ENCODE peak calls at places on chromosomes 5 and 9, in eight cellular contexts. One of them, this sample, is unnamed.

GRCh38 chr9:130554606-130555005 is 24.8 kb upstream of the FUBP3 start:
- DNase-seq in stimulated activated CD8-positive, alpha-beta memory T cell treated with anti-CD3 and anti-CD28 coated beads, Interleukin-4, amount 100 ng/mL, for 1 hour: no peak
- DNase-seq in activated CD4-positive, alpha-beta T cell treated with anti-CD3 and anti-CD28 coated beads, Interleukin-2, amount 50 U/mL, for 24 hours: no peak
- DNase-seq in effector CD4-positive, alpha-beta T cell: no peak
- DNase-seq in Calu3: no peak
- DNase-seq in aorta: peak
- DNase-seq in epithelial cell of prostate: no peak
- DNase-seq in stimulated activated naive CD8-positive, alpha-beta T cell treated with anti-CD3 and anti-CD28 coated beads, Interleukin-15, Interleukin-2, amounts not matched to agents 100 U/mL and 50 U/mL, for 24 hours: no peak
- DNase-seq in this sample: no peak

GRCh38 chr5:122713026-122713425 is 61.9 kb upstream of the SNX2 start:
- DNase-seq in epithelial cell of prostate: no peak
- DNase-seq in Calu3: no peak
- DNase-seq in stimulated activated naive CD8-positive, alpha-beta T cell treated with anti-CD3 and anti-CD28 coated beads, Interleukin-15, Interleukin-2, amounts not matched to agents 100 U/mL and 50 U/mL, for 24 hours: no peak
- DNase-seq in effector CD4-positive, alpha-beta T cell: no peak
- DNase-seq in stimulated activated CD8-positive, alpha-beta memory T cell treated with anti-CD3 and anti-CD28 coated beads, Interleukin-4, amount 100 ng/mL, for 1 hour: no peak
- DNase-seq in aorta: no peak
- DNase-seq in activated CD4-positive, alpha-beta T cell treated with anti-CD3 and anti-CD28 coated beads, Interleukin-2, amount 50 U/mL, for 24 hours: no peak
- DNase-seq in this sample: no peak

GRCh38 chr9:123893831-123894460 is 36.0 kb downstream of the DENND1A start:
- DNase-seq in stimulated activated naive CD8-positive, alpha-beta T cell treated with anti-CD3 and anti-CD28 coated beads, Interleukin-15, Interleukin-2, amounts not matched to agents 100 U/mL and 50 U/mL, for 24 hours: no peak
- DNase-seq in effector CD4-positive, alpha-beta T cell: no peak
- DNase-seq in Calu3: no peak
- DNase-seq in aorta: no peak
- DNase-seq in activated CD4-positive, alpha-beta T cell treated with anti-CD3 and anti-CD28 coated beads, Interleukin-2, amount 50 U/mL, for 24 hours: no peak
- DNase-seq in epithelial cell of prostate: no peak
- DNase-seq in stimulated activated CD8-positive, alpha-beta memory T cell treated with anti-CD3 and anti-CD28 coated beads, Interleukin-4, amount 100 ng/mL, for 1 hour: no peak
- DNase-seq in this sample: no peak

GRCh38 chr5:65893749-65894430 is 32.5 kb upstream of the ERBIN start:
- DNase-seq in stimulated activated CD8-positive, alpha-beta memory T cell treated with anti-CD3 and anti-CD28 coated beads, Interleukin-4, amount 100 ng/mL, for 1 hour: no peak
- DNase-seq in effector CD4-positive, alpha-beta T cell: no peak
- DNase-seq in aorta: no peak
- DNase-seq in stimulated activated naive CD8-positive, alpha-beta T cell treated with anti-CD3 and anti-CD28 coated beads, Interleukin-15, Interleukin-2, amounts not matched to agents 100 U/mL and 50 U/mL, for 24 hours: no peak
- DNase-seq in epithelial cell of prostate: no peak
- DNase-seq in activated CD4-positive, alpha-beta T cell treated with anti-CD3 and anti-CD28 coated beads, Interleukin-2, amount 50 U/mL, for 24 hours: no peak
- DNase-seq in Calu3: no peak
- DNase-seq in this sample: no peak

GRCh38 chr5:92613546-92613945 is 967.5 kb downstream of the NR2F1-AS1 start:
- DNase-seq in effector CD4-positive, alpha-beta T cell: no peak
- DNase-seq in aorta: no peak
- DNase-seq in Calu3: no peak
- DNase-seq in activated CD4-positive, alpha-beta T cell treated with anti-CD3 and anti-CD28 coated beads, Interleukin-2, amount 50 U/mL, for 24 hours: no peak
- DNase-seq in epithelial cell of prostate: no peak
- DNase-seq in stimulated activated naive CD8-positive, alpha-beta T cell treated with anti-CD3 and anti-CD28 coated beads, Interleukin-15, Interleukin-2, amounts not matched to agents 100 U/mL and 50 U/mL, for 24 hours: no peak
- DNase-seq in stimulated activated CD8-positive, alpha-beta memory T cell treated with anti-CD3 and anti-CD28 coated beads, Interleukin-4, amount 100 ng/mL, for 1 hour: no peak
- DNase-seq in this sample: no peak

GRCh38 chr9:22049411-22049810 is 40.3 kb upstream of the CDKN2B start:
- DNase-seq in epithelial cell of prostate: no peak
- DNase-seq in stimulated activated naive CD8-positive, alpha-beta T cell treated with anti-CD3 and anti-CD28 coated beads, Interleukin-15, Interleukin-2, amounts not matched to agents 100 U/mL and 50 U/mL, for 24 hours: no peak
- DNase-seq in activated CD4-positive, alpha-beta T cell treated with anti-CD3 and anti-CD28 coated beads, Interleukin-2, amount 50 U/mL, for 24 hours: no peak
- DNase-seq in aorta: no peak
- DNase-seq in effector CD4-positive, alpha-beta T cell: no peak
- DNase-seq in Calu3: no peak
- DNase-seq in stimulated activated CD8-positive, alpha-beta memory T cell treated with anti-CD3 and anti-CD28 coated beads, Interleukin-4, amount 100 ng/mL, for 1 hour: no peak
- DNase-seq in this sample: no peak

GRCh38 chr5:132258102-132259060 is 885 bp downstream of the PDLIM4 start:
- DNase-seq in epithelial cell of prostate: no peak
- DNase-seq in stimulated activated naive CD8-positive, alpha-beta T cell treated with anti-CD3 and anti-CD28 coated beads, Interleukin-15, Interleukin-2, amounts not matched to agents 100 U/mL and 50 U/mL, for 24 hours: no peak
- DNase-seq in aorta: peak
- DNase-seq in effector CD4-positive, alpha-beta T cell: no peak
- DNase-seq in activated CD4-positive, alpha-beta T cell treated with anti-CD3 and anti-CD28 coated beads, Interleukin-2, amount 50 U/mL, for 24 hours: no peak
- DNase-seq in stimulated activated CD8-positive, alpha-beta memory T cell treated with anti-CD3 and anti-CD28 coated beads, Interleukin-4, amount 100 ng/mL, for 1 hour: no peak
- DNase-seq in Calu3: no peak
- DNase-seq in this sample: no peak

GRCh38 chr5:96661101-96661840 is 905 bp upstream of the CAST start:
- DNase-seq in epithelial cell of prostate: no peak
- DNase-seq in effector CD4-positive, alpha-beta T cell: peak
- DNase-seq in stimulated activated naive CD8-positive, alpha-beta T cell treated with anti-CD3 and anti-CD28 coated beads, Interleukin-15, Interleukin-2, amounts not matched to agents 100 U/mL and 50 U/mL, for 24 hours: peak
- DNase-seq in activated CD4-positive, alpha-beta T cell treated with anti-CD3 and anti-CD28 coated beads, Interleukin-2, amount 50 U/mL, for 24 hours: peak
- DNase-seq in Calu3: peak
- DNase-seq in stimulated activated CD8-positive, alpha-beta memory T cell treated with anti-CD3 and anti-CD28 coated beads, Interleukin-4, amount 100 ng/mL, for 1 hour: no peak
- DNase-seq in aorta: no peak
- DNase-seq in this sample: peak

GRCh38 chr5:157543825-157544622 is 31.6 kb downstream of the ADAM19 start:
- DNase-seq in activated CD4-positive, alpha-beta T cell treated with anti-CD3 and anti-CD28 coated beads, Interleukin-2, amount 50 U/mL, for 24 hours: no peak
- DNase-seq in epithelial cell of prostate: no peak
- DNase-seq in stimulated activated naive CD8-positive, alpha-beta T cell treated with anti-CD3 and anti-CD28 coated beads, Interleukin-15, Interleukin-2, amounts not matched to agents 100 U/mL and 50 U/mL, for 24 hours: no peak
- DNase-seq in stimulated activated CD8-positive, alpha-beta memory T cell treated with anti-CD3 and anti-CD28 coated beads, Interleukin-4, amount 100 ng/mL, for 1 hour: no peak
- DNase-seq in effector CD4-positive, alpha-beta T cell: no peak
- DNase-seq in aorta: no peak
- DNase-seq in Calu3: no peak
- DNase-seq in this sample: no peak

GRCh38 chr9:27352457-27353188 is 55.7 kb upstream of the EQTN start:
- DNase-seq in stimulated activated naive CD8-positive, alpha-beta T cell treated with anti-CD3 and anti-CD28 coated beads, Interleukin-15, Interleukin-2, amounts not matched to agents 100 U/mL and 50 U/mL, for 24 hours: peak
- DNase-seq in stimulated activated CD8-positive, alpha-beta memory T cell treated with anti-CD3 and anti-CD28 coated beads, Interleukin-4, amount 100 ng/mL, for 1 hour: no peak
- DNase-seq in activated CD4-positive, alpha-beta T cell treated with anti-CD3 and anti-CD28 coated beads, Interleukin-2, amount 50 U/mL, for 24 hours: no peak
- DNase-seq in effector CD4-positive, alpha-beta T cell: no peak
- DNase-seq in aorta: no peak
- DNase-seq in Calu3: no peak
- DNase-seq in epithelial cell of prostate: no peak
- DNase-seq in this sample: peak

GRCh38 chr5:463952-464351 is 21.0 kb downstream of the EXOC3 start:
- DNase-seq in Calu3: no peak
- DNase-seq in activated CD4-positive, alpha-beta T cell treated with anti-CD3 and anti-CD28 coated beads, Interleukin-2, amount 50 U/mL, for 24 hours: peak
- DNase-seq in aorta: peak
- DNase-seq in effector CD4-positive, alpha-beta T cell: peak
- DNase-seq in stimulated activated naive CD8-positive, alpha-beta T cell treated with anti-CD3 and anti-CD28 coated beads, Interleukin-15, Interleukin-2, amounts not matched to agents 100 U/mL and 50 U/mL, for 24 hours: peak
- DNase-seq in epithelial cell of prostate: no peak
- DNase-seq in stimulated activated CD8-positive, alpha-beta memory T cell treated with anti-CD3 and anti-CD28 coated beads, Interleukin-4, amount 100 ng/mL, for 1 hour: no peak
- DNase-seq in this sample: peak

GRCh38 chr9:38059233-38059936 is 9.6 kb downstream of the SHB start:
- DNase-seq in stimulated activated CD8-positive, alpha-beta memory T cell treated with anti-CD3 and anti-CD28 coated beads, Interleukin-4, amount 100 ng/mL, for 1 hour: no peak
- DNase-seq in effector CD4-positive, alpha-beta T cell: no peak
- DNase-seq in activated CD4-positive, alpha-beta T cell treated with anti-CD3 and anti-CD28 coated beads, Interleukin-2, amount 50 U/mL, for 24 hours: no peak
- DNase-seq in epithelial cell of prostate: no peak
- DNase-seq in stimulated activated naive CD8-positive, alpha-beta T cell treated with anti-CD3 and anti-CD28 coated beads, Interleukin-15, Interleukin-2, amounts not matched to agents 100 U/mL and 50 U/mL, for 24 hours: no peak
- DNase-seq in Calu3: no peak
- DNase-seq in aorta: no peak
- DNase-seq in this sample: no peak

GRCh38 chr5:135718151-135718550 is 116.3 kb upstream of the SLC25A48 start:
- DNase-seq in stimulated activated naive CD8-positive, alpha-beta T cell treated with anti-CD3 and anti-CD28 coated beads, Interleukin-15, Interleukin-2, amounts not matched to agents 100 U/mL and 50 U/mL, for 24 hours: no peak
- DNase-seq in activated CD4-positive, alpha-beta T cell treated with anti-CD3 and anti-CD28 coated beads, Interleukin-2, amount 50 U/mL, for 24 hours: no peak
- DNase-seq in epithelial cell of prostate: no peak
- DNase-seq in Calu3: peak
- DNase-seq in stimulated activated CD8-positive, alpha-beta memory T cell treated with anti-CD3 and anti-CD28 coated beads, Interleukin-4, amount 100 ng/mL, for 1 hour: no peak
- DNase-seq in effector CD4-positive, alpha-beta T cell: no peak
- DNase-seq in aorta: no peak
- DNase-seq in this sample: no peak

GRCh38 chr5:131794596-131794995 is 2.2 kb downstream of the FNIP1 start:
- DNase-seq in epithelial cell of prostate: no peak
- DNase-seq in activated CD4-positive, alpha-beta T cell treated with anti-CD3 and anti-CD28 coated beads, Interleukin-2, amount 50 U/mL, for 24 hours: no peak
- DNase-seq in stimulated activated naive CD8-positive, alpha-beta T cell treated with anti-CD3 and anti-CD28 coated beads, Interleukin-15, Interleukin-2, amounts not matched to agents 100 U/mL and 50 U/mL, for 24 hours: no peak
- DNase-seq in effector CD4-positive, alpha-beta T cell: no peak
- DNase-seq in aorta: no peak
- DNase-seq in stimulated activated CD8-positive, alpha-beta memory T cell treated with anti-CD3 and anti-CD28 coated beads, Interleukin-4, amount 100 ng/mL, for 1 hour: no peak
- DNase-seq in Calu3: no peak
- DNase-seq in this sample: peak

GRCh38 chr5:66958126-66958983 is 238.2 kb downstream of the CD180 start:
- DNase-seq in Calu3: no peak
- DNase-seq in stimulated activated naive CD8-positive, alpha-beta T cell treated with anti-CD3 and anti-CD28 coated beads, Interleukin-15, Interleukin-2, amounts not matched to agents 100 U/mL and 50 U/mL, for 24 hours: no peak
- DNase-seq in effector CD4-positive, alpha-beta T cell: no peak
- DNase-seq in activated CD4-positive, alpha-beta T cell treated with anti-CD3 and anti-CD28 coated beads, Interleukin-2, amount 50 U/mL, for 24 hours: no peak
- DNase-seq in stimulated activated CD8-positive, alpha-beta memory T cell treated with anti-CD3 and anti-CD28 coated beads, Interleukin-4, amount 100 ng/mL, for 1 hour: no peak
- DNase-seq in aorta: no peak
- DNase-seq in epithelial cell of prostate: no peak
- DNase-seq in this sample: no peak

GRCh38 chr5:60633336-60633735 is 66.6 kb downstream of the DEPDC1B start:
- DNase-seq in effector CD4-positive, alpha-beta T cell: no peak
- DNase-seq in epithelial cell of prostate: peak
- DNase-seq in stimulated activated CD8-positive, alpha-beta memory T cell treated with anti-CD3 and anti-CD28 coated beads, Interleukin-4, amount 100 ng/mL, for 1 hour: no peak
- DNase-seq in activated CD4-positive, alpha-beta T cell treated with anti-CD3 and anti-CD28 coated beads, Interleukin-2, amount 50 U/mL, for 24 hours: no peak
- DNase-seq in stimulated activated naive CD8-positive, alpha-beta T cell treated with anti-CD3 and anti-CD28 coated beads, Interleukin-15, Interleukin-2, amounts not matched to agents 100 U/mL and 50 U/mL, for 24 hours: no peak
- DNase-seq in aorta: peak
- DNase-seq in Calu3: no peak
- DNase-seq in this sample: no peak